ENCODE peak calls at places on chromosomes 2 and 18, in six cellular contexts. One of them, this sample, is unnamed.

GRCh38 chr2:64379221-64379620 is 74.7 kb upstream of the LGALSL start:
- DNase-seq in progenitor cell of endocrine pancreas: no peak
- DNase-seq in A549: no peak
- DNase-seq in fibroblast of the aortic adventitia: no peak
- DNase-seq in AG09319: no peak
- DNase-seq in left lung: no peak
- DNase-seq in this sample: no peak

GRCh38 chr2:46748121-46748520 is 167.5 kb downstream of the MCFD2 start:
- DNase-seq in progenitor cell of endocrine pancreas: no peak
- DNase-seq in A549: no peak
- DNase-seq in fibroblast of the aortic adventitia: no peak
- DNase-seq in AG09319: no peak
- DNase-seq in left lung: no peak
- DNase-seq in this sample: no peak

GRCh38 chr2:10220516-10221391 is 82.0 kb upstream of the HPCAL1 start:
- DNase-seq in progenitor cell of endocrine pancreas: no peak
- DNase-seq in A549: no peak
- DNase-seq in fibroblast of the aortic adventitia: peak
- DNase-seq in AG09319: peak
- DNase-seq in left lung: peak
- DNase-seq in this sample: no peak

GRCh38 chr2:120314656-120315366 is 31.1 kb upstream of the INHBB start:
- DNase-seq in progenitor cell of endocrine pancreas: no peak
- DNase-seq in A549: no peak
- DNase-seq in fibroblast of the aortic adventitia: no peak
- DNase-seq in AG09319: no peak
- DNase-seq in left lung: peak
- DNase-seq in this sample: no peak

GRCh38 chr2:26892133-26892532 is 44.2 kb downstream of the DPYSL5 start:
- DNase-seq in progenitor cell of endocrine pancreas: no peak
- DNase-seq in A549: no peak
- DNase-seq in fibroblast of the aortic adventitia: no peak
- DNase-seq in AG09319: no peak
- DNase-seq in left lung: no peak
- DNase-seq in this sample: no peak

GRCh38 chr2:12202702-12203101 is 456.3 kb downstream of the LPIN1 start:
- DNase-seq in progenitor cell of endocrine pancreas: no peak
- DNase-seq in A549: no peak
- DNase-seq in fibroblast of the aortic adventitia: peak
- DNase-seq in AG09319: no peak
- DNase-seq in left lung: no peak
- DNase-seq in this sample: no peak

GRCh38 chr2:176562359-176563043 is 293.3 kb downstream of the MTX2 start:
- DNase-seq in progenitor cell of endocrine pancreas: no peak
- DNase-seq in A549: no peak
- DNase-seq in fibroblast of the aortic adventitia: peak
- DNase-seq in AG09319: no peak
- DNase-seq in left lung: no peak
- DNase-seq in this sample: no peak

GRCh38 chr2:213723707-213724106 is 439.4 kb downstream of the SPAG16 start:
- DNase-seq in progenitor cell of endocrine pancreas: no peak
- DNase-seq in A549: no peak
- DNase-seq in fibroblast of the aortic adventitia: no peak
- DNase-seq in AG09319: no peak
- DNase-seq in left lung: no peak
- DNase-seq in this sample: no peak

GRCh38 chr2:72579595-72580180 is 246.1 kb downstream of the EXOC6B start:
- DNase-seq in progenitor cell of endocrine pancreas: no peak
- DNase-seq in A549: no peak
- DNase-seq in fibroblast of the aortic adventitia: peak
- DNase-seq in AG09319: peak
- DNase-seq in left lung: no peak
- DNase-seq in this sample: no peak

GRCh38 chr2:217277646-217278048 is 417.8 kb upstream of the TNP1 start:
- DNase-seq in progenitor cell of endocrine pancreas: no peak
- DNase-seq in A549: peak
- DNase-seq in fibroblast of the aortic adventitia: peak
- DNase-seq in AG09319: no peak
- DNase-seq in left lung: no peak
- DNase-seq in this sample: no peak

GRCh38 chr2:29578084-29578598 is 343.2 kb downstream of the ALK start:
- DNase-seq in progenitor cell of endocrine pancreas: no peak
- DNase-seq in A549: no peak
- DNase-seq in fibroblast of the aortic adventitia: no peak
- DNase-seq in AG09319: no peak
- DNase-seq in left lung: no peak
- DNase-seq in this sample: no peak

GRCh38 chr2:172842749-172843349 is 107.2 kb downstream of the RAPGEF4 start:
- DNase-seq in progenitor cell of endocrine pancreas: no peak
- DNase-seq in A549: no peak
- DNase-seq in fibroblast of the aortic adventitia: no peak
- DNase-seq in AG09319: no peak
- DNase-seq in left lung: no peak
- DNase-seq in this sample: no peak

GRCh38 chr2:121034551-121034950 is 250.5 kb downstream of the TFCP2L1 start:
- DNase-seq in progenitor cell of endocrine pancreas: no peak
- DNase-seq in A549: no peak
- DNase-seq in fibroblast of the aortic adventitia: no peak
- DNase-seq in AG09319: no peak
- DNase-seq in left lung: no peak
- DNase-seq in this sample: no peak

GRCh38 chr2:161134547-161135518 is 25.4 kb upstream of the TANK start:
- DNase-seq in progenitor cell of endocrine pancreas: no peak
- DNase-seq in A549: no peak
- DNase-seq in fibroblast of the aortic adventitia: peak
- DNase-seq in AG09319: no peak
- DNase-seq in left lung: no peak
- DNase-seq in this sample: no peak

GRCh38 chr18:35571138-35571537 is 10.4 kb upstream of the GALNT1 start:
- DNase-seq in progenitor cell of endocrine pancreas: no peak
- DNase-seq in A549: no peak
- DNase-seq in fibroblast of the aortic adventitia: no peak
- DNase-seq in AG09319: no peak
- DNase-seq in left lung: no peak
- DNase-seq in this sample: no peak

GRCh38 chr18:75365230-75365629 is 62.3 kb downstream of the SMIM21 start:
- DNase-seq in progenitor cell of endocrine pancreas: no peak
- DNase-seq in A549: no peak
- DNase-seq in fibroblast of the aortic adventitia: no peak
- DNase-seq in AG09319: no peak
- DNase-seq in left lung: no peak
- DNase-seq in this sample: no peak

GRCh38 chr2:227016894-227017293 is 147.1 kb downstream of the COL4A4 start:
- DNase-seq in progenitor cell of endocrine pancreas: no peak
- DNase-seq in A549: no peak
- DNase-seq in fibroblast of the aortic adventitia: no peak
- DNase-seq in AG09319: no peak
- DNase-seq in left lung: no peak
- DNase-seq in this sample: no peak

GRCh38 chr2:24152413-24153197 is 22.2 kb upstream of the FAM228A start:
- DNase-seq in progenitor cell of endocrine pancreas: no peak
- DNase-seq in A549: no peak
- DNase-seq in fibroblast of the aortic adventitia: no peak
- DNase-seq in AG09319: no peak
- DNase-seq in left lung: no peak
- DNase-seq in this sample: no peak

GRCh38 chr18:77101410-77102245 is 31.0 kb downstream of the MBP start:
- DNase-seq in progenitor cell of endocrine pancreas: no peak
- DNase-seq in A549: peak
- DNase-seq in fibroblast of the aortic adventitia: peak
- DNase-seq in AG09319: no peak
- DNase-seq in left lung: peak
- DNase-seq in this sample: no peak

GRCh38 chr2:171741189-171741588 is 53.9 kb downstream of the DYNC1I2 start:
- DNase-seq in progenitor cell of endocrine pancreas: no peak
- DNase-seq in A549: no peak
- DNase-seq in fibroblast of the aortic adventitia: peak
- DNase-seq in AG09319: no peak
- DNase-seq in left lung: no peak
- DNase-seq in this sample: no peak

GRCh38 chr2:171146633-171147032 is 14.1 kb downstream of the TLK1 start:
- DNase-seq in progenitor cell of endocrine pancreas: no peak
- DNase-seq in A549: no peak
- DNase-seq in fibroblast of the aortic adventitia: no peak
- DNase-seq in AG09319: no peak
- DNase-seq in left lung: no peak
- DNase-seq in this sample: no peak

GRCh38 chr2:156189143-156189542 is 143.4 kb downstream of the NR4A2 start:
- DNase-seq in progenitor cell of endocrine pancreas: no peak
- DNase-seq in A549: no peak
- DNase-seq in fibroblast of the aortic adventitia: no peak
- DNase-seq in AG09319: no peak
- DNase-seq in left lung: no peak
- DNase-seq in this sample: no peak

GRCh38 chr18:63119647-63120046 is 199.9 kb downstream of the BCL2 start:
- DNase-seq in progenitor cell of endocrine pancreas: no peak
- DNase-seq in A549: peak
- DNase-seq in fibroblast of the aortic adventitia: peak
- DNase-seq in AG09319: no peak
- DNase-seq in left lung: no peak
- DNase-seq in this sample: peak

GRCh38 chr2:17853799-17854198 is 24.7 kb upstream of the KCNS3 start:
- DNase-seq in progenitor cell of endocrine pancreas: no peak
- DNase-seq in A549: no peak
- DNase-seq in fibroblast of the aortic adventitia: no peak
- DNase-seq in AG09319: no peak
- DNase-seq in left lung: no peak
- DNase-seq in this sample: no peak

GRCh38 chr2:60998628-60999545 is 18.6 kb upstream of the PEX13 start:
- DNase-seq in progenitor cell of endocrine pancreas: no peak
- DNase-seq in A549: peak
- DNase-seq in fibroblast of the aortic adventitia: peak
- DNase-seq in AG09319: no peak
- DNase-seq in left lung: no peak
- DNase-seq in this sample: no peak

GRCh38 chr2:199668648-199669047 is 182.3 kb downstream of the FTCDNL1 start:
- DNase-seq in progenitor cell of endocrine pancreas: no peak
- DNase-seq in A549: no peak
- DNase-seq in fibroblast of the aortic adventitia: no peak
- DNase-seq in AG09319: no peak
- DNase-seq in left lung: no peak
- DNase-seq in this sample: no peak

DNA sequence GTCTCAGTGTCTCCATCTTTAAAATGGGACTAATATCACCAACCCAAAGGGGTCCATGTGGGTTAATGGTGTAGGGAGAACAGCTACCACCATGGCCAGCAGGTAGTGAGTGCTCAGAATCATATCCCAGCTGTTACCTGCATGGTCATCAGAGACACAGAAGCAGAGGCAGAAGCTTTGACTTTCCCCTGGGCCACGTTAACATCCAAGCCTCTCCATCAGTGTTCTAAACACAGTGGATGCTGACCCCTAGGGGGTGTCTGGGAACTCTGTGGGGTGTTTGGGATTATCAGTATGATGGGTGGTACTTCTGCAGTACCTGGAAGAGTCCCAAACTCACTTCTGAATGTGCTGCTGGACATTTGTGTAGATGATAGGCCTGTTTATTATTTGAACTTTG is 93.6 kb downstream of the GYPC start:
- DNase-seq in progenitor cell of endocrine pancreas: no peak
- DNase-seq in A549: no peak
- DNase-seq in fibroblast of the aortic adventitia: peak
- DNase-seq in AG09319: no peak
- DNase-seq in left lung: no peak
- DNase-seq in this sample: no peak
- TF ChIP-seq CTCF in progenitor cell of endocrine pancreas: peak
- TF ChIP-seq CTCF in A549: no peak
- TF ChIP-seq CTCF in fibroblast of the aortic adventitia: peak
- TF ChIP-seq CTCF in AG09319: peak
- TF ChIP-seq CTCF in left lung: no peak
- TF ChIP-seq CTCF in this sample: no peak

DNA sequence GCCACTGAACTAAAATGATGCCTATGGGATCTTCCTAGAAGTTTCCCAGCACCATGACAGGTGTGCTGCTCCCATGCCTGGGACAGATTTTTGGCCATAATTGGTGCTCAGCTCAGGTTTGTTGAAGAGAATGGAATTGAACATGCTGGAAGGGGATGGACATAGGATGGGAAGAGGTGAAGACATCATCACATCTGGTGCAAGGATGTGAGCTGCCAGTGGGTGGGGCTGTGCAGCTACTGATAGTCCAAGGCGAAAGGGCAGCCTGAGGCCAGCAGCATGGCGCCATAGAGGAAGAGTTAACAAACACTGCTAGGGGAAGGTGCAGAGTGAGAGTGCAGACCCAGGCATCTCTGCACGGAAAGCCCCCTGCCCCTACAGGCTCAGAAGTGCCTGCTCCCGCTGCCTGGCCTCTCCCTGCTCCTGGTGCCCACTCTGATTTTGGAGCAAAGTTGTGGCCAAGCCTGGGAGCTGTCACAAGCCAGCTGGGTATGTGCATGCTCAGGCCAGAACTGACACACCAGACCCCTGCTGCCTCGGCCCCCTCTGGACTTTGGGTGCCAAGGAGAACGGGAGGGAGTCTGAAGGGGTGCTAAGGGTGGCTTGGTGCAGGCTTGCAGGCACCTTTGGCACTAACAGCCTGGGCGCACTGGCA is 178.6 kb downstream of the ZBTB7C start:
- DNase-seq in progenitor cell of endocrine pancreas: peak
- DNase-seq in A549: peak
- DNase-seq in fibroblast of the aortic adventitia: peak
- DNase-seq in AG09319: no peak
- DNase-seq in left lung: no peak
- DNase-seq in this sample: peak
- TF ChIP-seq CTCF in progenitor cell of endocrine pancreas: peak
- TF ChIP-seq CTCF in A549: peak
- TF ChIP-seq CTCF in fibroblast of the aortic adventitia: peak
- TF ChIP-seq CTCF in AG09319: peak
- TF ChIP-seq CTCF in left lung: peak
- TF ChIP-seq CTCF in this sample: peak

DNA sequence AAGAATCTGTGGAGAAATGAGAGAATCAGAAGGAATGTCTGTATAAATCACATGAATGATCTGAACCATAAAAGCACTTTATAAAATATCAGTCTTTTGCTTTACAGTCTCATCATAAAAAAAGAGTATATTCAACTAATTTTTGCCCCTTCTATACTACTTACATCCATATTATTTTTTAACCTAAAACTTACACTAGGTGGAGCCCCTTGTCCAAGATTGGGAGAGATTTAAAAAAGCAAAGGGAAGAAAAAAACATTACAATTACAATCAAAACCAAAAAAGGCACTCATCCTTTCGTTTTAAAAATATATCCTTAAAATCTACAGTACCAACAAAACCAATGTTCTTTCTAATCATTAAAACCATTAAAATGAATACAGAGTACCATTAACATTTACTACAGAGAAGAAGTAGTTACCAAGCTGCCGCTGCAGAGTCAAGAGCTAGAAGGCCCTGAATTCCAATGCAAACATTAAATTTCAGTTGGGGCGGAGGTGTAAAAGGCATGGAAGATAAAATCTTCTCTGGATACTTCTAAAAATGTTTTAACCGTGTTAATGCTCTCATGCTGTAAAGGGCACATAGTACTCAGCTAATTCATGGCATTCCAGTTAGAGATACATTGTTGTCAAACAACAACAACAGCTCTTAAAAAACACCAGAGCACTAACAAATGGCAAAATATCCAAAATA is 56.7 kb upstream of the EPB41L3 start:
- DNase-seq in progenitor cell of endocrine pancreas: no peak
- DNase-seq in A549: no peak
- DNase-seq in fibroblast of the aortic adventitia: peak
- DNase-seq in AG09319: no peak
- DNase-seq in left lung: no peak
- DNase-seq in this sample: no peak
- TF ChIP-seq CTCF in progenitor cell of endocrine pancreas: peak
- TF ChIP-seq CTCF in A549: peak
- TF ChIP-seq CTCF in fibroblast of the aortic adventitia: peak
- TF ChIP-seq CTCF in AG09319: peak
- TF ChIP-seq CTCF in left lung: no peak
- TF ChIP-seq CTCF in this sample: peak

GRCh38 chr2:208392300-208392699 is 14.3 kb upstream of the PTH2R start:
- DNase-seq in progenitor cell of endocrine pancreas: no peak
- DNase-seq in A549: no peak
- DNase-seq in fibroblast of the aortic adventitia: no peak
- DNase-seq in AG09319: no peak
- DNase-seq in left lung: no peak
- DNase-seq in this sample: no peak
- TF ChIP-seq CTCF in progenitor cell of endocrine pancreas: peak
- TF ChIP-seq CTCF in A549: no peak
- TF ChIP-seq CTCF in fibroblast of the aortic adventitia: peak
- TF ChIP-seq CTCF in AG09319: peak
- TF ChIP-seq CTCF in left lung: no peak
- TF ChIP-seq CTCF in this sample: no peak